ENCODE peak calls at places on chromosomes 4 and X, in four cellular contexts. J, F, K and H are unnamed samples.

GRCh38 chr4:102439835-102440234 is 61.3 kb upstream of the NFKB1 start:
- DNase-seq in K (no peak), J (no peak), F (no peak), H (no peak)

GRCh38 chr4:3605491-3605890 is 73.3 kb upstream of the LRPAP1 start:
- DNase-seq in F (no peak), J (no peak), K (no peak), H (no peak)

GRCh38 chrX:40473460-40474204 is 107.1 kb upstream of the ATP6AP2 start:
- DNase-seq in K (no peak), F (no peak), J (no peak), H (no peak)

GRCh38 chr4:111991797-111992196 is 153.5 kb upstream of the FAM241A start:
- DNase-seq in J (no peak), K (no peak), F (no peak), H (no peak)

GRCh38 chr4:55004831-55005230 is 120.6 kb downstream of the KDR start:
- DNase-seq in K (no peak), J (no peak), F (no peak), H (no peak)

GRCh38 chrX:96563663-96564062 is 121.0 kb upstream of the DIAPH2 start:
- DNase-seq in J (no peak), F (no peak), K (no peak), H (no peak)

GRCh38 chr4:147833254-147833653 is 101.4 kb downstream of the ARHGAP10 start:
- DNase-seq in F (no peak), K (no peak), J (no peak), H (no peak)

GRCh38 chr4:168769416-168769815 is 240.6 kb downstream of the CBR4 start:
- DNase-seq in K (no peak), F (no peak), J (no peak), H (no peak)

GRCh38 chrX:141185366-141185765 is 8.4 kb upstream of the LDOC1 start:
- DNase-seq in J (no peak), K (no peak), F (no peak), H (no peak)

GRCh38 chr4:52037730-52038108 is 380 bp downstream of the SGCB start:
- DNase-seq in F (no peak), K (peak; percentile 55), J (no peak), H (peak; percentile 80)

GRCh38 chrX:112636951-112637541 is 42.7 kb downstream of the LHFPL1 start:
- DNase-seq in J (no peak), K (no peak), F (no peak), H (peak; percentile 64)

GRCh38 chr4:2790583-2791517 is 2.0 kb upstream of the SH3BP2 start:
- DNase-seq in K (no peak), J (no peak), F (no peak), H (no peak)

GRCh38 chrX:17459596-17459995 is 84.6 kb downstream of the NHS start:
- DNase-seq in F (no peak), K (no peak), J (no peak), H (no peak)

GRCh38 chr4:39044947-39045734 is 12.9 kb upstream of the TMEM156 start:
- DNase-seq in F (peak; percentile 32), K (no peak), J (peak; percentile 11), H (peak; percentile 47)

GRCh38 chrX:70554081-70554480 is 109.4 kb downstream of the DLG3 start:
- DNase-seq in J (no peak), K (no peak), F (no peak), H (no peak)

GRCh38 chr4:73442275-73442674 is 6.3 kb downstream of the AFP start:
- DNase-seq in F (no peak), J (no peak), K (no peak), H (no peak)

GRCh38 chr4:26372525-26373172 is 51.8 kb downstream of the RBPJ start:
- DNase-seq in K (no peak), J (no peak), F (no peak), H (no peak)

GRCh38 chrX:133555796-133556458 is 140.6 kb upstream of the GPC4 start:
- DNase-seq in F (no peak), K (no peak), J (no peak), H (no peak)

GRCh38 chr4:82833696-82834313 is 35.2 kb upstream of the SCD5 start:
- DNase-seq in J (no peak), F (no peak), K (no peak), H (no peak)

GRCh38 chrX:13489451-13489850 is 80.0 kb upstream of the EGFL6 start:
- DNase-seq in K (no peak), F (peak; percentile 56), J (no peak), H (no peak)

GRCh38 chr4:22315643-22316042 is 200.2 kb downstream of the ADGRA3 start:
- DNase-seq in F (no peak), K (no peak), J (no peak), H (no peak)

GRCh38 chr4:75686346-75686745 is 13.1 kb upstream of the G3BP2 start:
- DNase-seq in K (no peak), F (no peak), J (no peak), H (peak; percentile 11)